ENCODE peak calls at places on chromosomes 6 and 20, in seven cellular contexts. T is Peyer's patch, P is fibroblast of lung, B is tibial artery, Z is heart right ventricle, M is H9, D is tibial nerve. K is an unnamed sample.

GRCh38 chr6:18488004-18488403 is 100.9 kb downstream of the RNF144B start:
- DNase-seq in T (no peak), P (peak; percentile 61), B (no peak), Z (no peak), M (no peak), D (no peak), K (no peak)

GRCh38 chr6:70846207-70846835 is 110.5 kb downstream of the B3GAT2 start:
- DNase-seq in T (no peak), P (no peak), B (no peak), Z (no peak), M (no peak), D (no peak), K (no peak)

GRCh38 chr20:30168800-30169138 is 1088.7 kb upstream of the DEFB115 start:
- DNase-seq in T (peak; percentile 23), P (no peak), B (no peak), Z (no peak), M (no peak), D (no peak), K (no peak)

GRCh38 chr20:12748359-12748994 is 260.3 kb upstream of the SPTLC3 start:
- DNase-seq in T (no peak), P (no peak), B (no peak), Z (no peak), M (no peak), D (no peak), K (no peak)

GRCh38 chr6:43934803-43935602 is 165.0 kb downstream of the VEGFA start:
- DNase-seq in T (no peak), P (no peak), B (peak; percentile 15), Z (no peak), M (no peak), D (no peak), K (no peak)

GRCh38 chr6:75526502-75527127 is 33.0 kb upstream of the FILIP1 start:
- DNase-seq in T (no peak), P (peak; percentile 55), B (peak; percentile 65), Z (no peak), M (peak; percentile 38), D (peak; percentile 91), K (peak; percentile 74)

GRCh38 chr6:138891255-138891986 is 95.5 kb downstream of the ECT2L start:
- DNase-seq in T (no peak), P (peak; percentile 33), B (no peak), Z (no peak), M (no peak), D (no peak), K (no peak)

GRCh38 chr6:362231-362923 is 29.2 kb upstream of the IRF4 start:
- DNase-seq in T (no peak), P (no peak), B (no peak), Z (no peak), M (no peak), D (no peak), K (no peak)

GRCh38 chr6:127192911-127193503 is 73.7 kb upstream of the RNF146 start:
- DNase-seq in T (no peak), P (peak; percentile 30), B (no peak), Z (no peak), M (no peak), D (no peak), K (no peak)

GRCh38 chr6:12119085-12119588 is 107.0 kb downstream of the HIVEP1 start:
- DNase-seq in T (no peak), P (no peak), B (no peak), Z (no peak), M (no peak), D (no peak), K (no peak)

GRCh38 chr6:90202156-90202555 is 94.5 kb downstream of the BACH2 start:
- DNase-seq in T (no peak), P (no peak), B (no peak), Z (no peak), M (no peak), D (no peak), K (no peak)

GRCh38 chr6:95917034-95917433 is 98.7 kb upstream of the FUT9 start:
- DNase-seq in T (no peak), P (peak; percentile 2), B (no peak), Z (no peak), M (no peak), D (no peak), K (no peak)

GRCh38 chr20:37407573-37408002 is 61.6 kb downstream of the SRC start:
- DNase-seq in T (no peak), P (peak; percentile 20), B (no peak), Z (no peak), M (no peak), D (no peak), K (no peak)

GRCh38 chr6:88165087-88165876 is 865 bp downstream of the CNR1 start:
- DNase-seq in T (no peak), P (no peak), B (no peak), Z (no peak), M (no peak), D (no peak), K (no peak)

GRCh38 chr6:69026243-69026642 is 391.2 kb downstream of the ADGRB3 start:
- DNase-seq in T (no peak), P (peak; percentile 85), B (no peak), Z (no peak), M (no peak), D (no peak), K (no peak)

GRCh38 chr6:83417880-83418663 is 12.8 kb downstream of the ME1 start:
- DNase-seq in T (no peak), P (peak; percentile 59), B (no peak), Z (no peak), M (no peak), D (peak; percentile 34), K (no peak)

GRCh38 chr6:32886674-32887383 is 32.8 kb downstream of the PSMB9 start:
- DNase-seq in T (no peak), P (peak; percentile 65), B (no peak), Z (peak; percentile 15), M (no peak), D (peak; percentile 25), K (no peak)

GRCh38 chr6:443621-444175 is 52.1 kb downstream of the IRF4 start:
- DNase-seq in T (no peak), P (no peak), B (peak; percentile 43), Z (no peak), M (no peak), D (no peak), K (no peak)

GRCh38 chr6:21595265-21595950 is 1.9 kb downstream of the SOX4 start:
- DNase-seq in T (peak; percentile 67), P (no peak), B (peak; percentile 69), Z (peak; percentile 31), M (no peak), D (peak; percentile 29), K (peak; percentile 48)

GRCh38 chr6:42450314-42451145 is 1.2 kb downstream of the TRERF1 start:
- DNase-seq in T (no peak), P (peak; percentile 45), B (no peak), Z (no peak), M (no peak), D (no peak), K (peak; percentile 35)

GRCh38 chr6:16800942-16801341 is 39.7 kb upstream of the ATXN1 start:
- DNase-seq in T (no peak), P (peak; percentile 60), B (no peak), Z (no peak), M (no peak), D (no peak), K (no peak)

GRCh38 chr6:34289137-34289536 is 40.3 kb upstream of the SMIM29 start:
- DNase-seq in T (no peak), P (no peak), B (no peak), Z (no peak), M (no peak), D (no peak), K (no peak)

GRCh38 chr6:131692589-131692988 is 8.6 kb downstream of the OR2A4 start:
- DNase-seq in T (no peak), P (no peak), B (no peak), Z (no peak), M (no peak), D (no peak), K (no peak)

GRCh38 chr6:37741757-37742400 is 44.2 kb upstream of the MDGA1 start:
- DNase-seq in T (peak; percentile 58), P (no peak), B (no peak), Z (no peak), M (peak; percentile 56), D (no peak), K (no peak)

GRCh38 chr6:109055771-109056235 is 38.8 kb downstream of the SESN1 start:
- DNase-seq in T (no peak), P (peak; percentile 27), B (no peak), Z (no peak), M (no peak), D (no peak), K (no peak)

GRCh38 chr20:828987-829386 is 4.5 kb upstream of the FAM110A start:
- DNase-seq in T (no peak), P (no peak), B (peak; percentile 25), Z (no peak), M (no peak), D (no peak), K (no peak)

GRCh38 chr20:49446080-49446479 is 36.4 kb downstream of the KCNB1 start:
- DNase-seq in T (no peak), P (no peak), B (no peak), Z (no peak), M (no peak), D (no peak), K (no peak)
- H3K4me1 ChIP-seq in T (no peaks in the 10 kb centered on the region), P (no peaks in the 10 kb centered on the region), B (no peaks in the 10 kb centered on the region), Z (peaks cover 25% of the 10 kb centered on the region), M (peaks cover 6% of the 10 kb centered on the region), D (peaks cover 17% of the 10 kb centered on the region), K (no peaks in the 10 kb centered on the region)

DNA sequence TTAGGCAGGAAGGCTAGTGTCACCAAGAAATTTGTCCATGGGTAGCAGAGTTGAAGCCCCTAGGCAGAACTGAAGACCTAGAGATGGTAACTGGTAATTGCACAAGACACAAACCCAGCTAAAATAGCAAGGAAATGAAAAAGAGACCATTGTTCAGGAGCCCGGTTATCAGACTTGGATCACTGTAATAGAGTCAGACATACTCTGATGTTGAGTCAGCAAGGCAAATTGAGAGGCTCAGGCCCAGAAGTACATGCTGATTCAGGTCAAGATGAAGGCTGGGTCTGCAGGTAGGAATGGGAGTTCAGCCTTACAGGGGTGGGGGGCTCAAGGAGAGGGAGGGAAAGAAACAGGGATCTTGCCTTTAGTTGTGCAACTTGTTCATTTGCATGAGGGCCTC is 6.5 kb upstream of the TMEM242 start:
- DNase-seq in T (no peak), P (peak; percentile 74), B (no peak), Z (no peak), M (no peak), D (no peak), K (no peak)
- H3K4me1 ChIP-seq in T (no peaks in the 10 kb centered on the region), P (no peaks in the 10 kb centered on the region), B (no peaks in the 10 kb centered on the region), Z (peaks cover 9% of the 10 kb centered on the region), M (no peaks in the 10 kb centered on the region), D (no peaks in the 10 kb centered on the region), K (no peaks in the 10 kb centered on the region)

GRCh38 chr6:36662827-36663256 is 15.7 kb upstream of the CDKN1A start:
- DNase-seq in T (no peak), P (no peak), B (no peak), Z (no peak), M (no peak), D (no peak), K (peak; percentile 36)
- H3K4me1 ChIP-seq in T (no peaks in the 10 kb centered on the region), P (peaks cover 14% of the 10 kb centered on the region), B (no peaks in the 10 kb centered on the region), Z (peaks cover 5% of the 10 kb centered on the region), M (peaks cover 7% of the 10 kb centered on the region), D (peaks cover 21% of the 10 kb centered on the region), K (no peaks in the 10 kb centered on the region)

DNA sequence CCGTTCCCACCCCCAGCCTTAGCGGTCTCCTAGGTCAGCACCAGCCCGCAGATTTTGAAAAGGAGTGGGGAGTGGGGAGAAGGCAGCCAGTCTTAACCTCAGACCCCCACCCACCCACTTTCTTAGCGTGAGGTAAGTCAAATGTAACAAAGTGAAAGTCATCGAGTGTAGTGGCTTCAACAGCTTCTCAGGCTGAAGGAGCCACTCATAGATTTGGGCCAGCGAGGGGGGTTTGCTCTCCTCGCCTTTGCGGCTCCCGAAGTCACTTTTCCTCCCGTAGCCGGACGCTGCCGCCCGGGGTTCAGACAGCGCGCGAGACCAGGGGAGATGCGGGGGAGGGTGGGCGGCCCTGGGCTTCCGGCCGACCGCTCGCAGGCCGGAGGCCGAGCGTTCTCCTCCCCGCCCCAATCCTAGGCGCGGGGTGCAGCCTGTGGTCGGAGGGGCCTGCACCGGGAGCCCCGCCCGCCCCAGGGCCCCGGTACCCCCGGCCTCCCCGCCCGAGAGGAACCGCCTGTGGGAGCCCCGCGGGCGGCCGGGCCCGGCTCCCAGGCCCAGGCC is 3.4 kb downstream of the NKX2-2 start:
- DNase-seq in T (no peak), P (peak; percentile 32), B (no peak), Z (no peak), M (peak; percentile 52), D (no peak), K (no peak)
- H3K4me1 ChIP-seq in T (no peaks in the 10 kb centered on the region), P (peaks cover 4% of the 10 kb centered on the region), B (no peaks in the 10 kb centered on the region), Z (peaks cover 41% of the 10 kb centered on the region), M (peaks cover 3% of the 10 kb centered on the region), D (peaks cover 42% of the 10 kb centered on the region), K (peaks cover 9% of the 10 kb centered on the region)